ENCODE peak calls at places on chromosomes 7 and 10, in ten cellular contexts. One of them, this sample, is unnamed.

GRCh38 chr10:61897671-61898434 is 3.6 kb upstream of the ARID5B start:
- DNase-seq in RWPE1: peak
- DNase-seq in OCI-M1: peak
- DNase-seq in T-helper 9 cell: no peak
- DNase-seq in NCI-H2029: no peak
- DNase-seq in HEK293T: peak
- DNase-seq in Ammon's horn: peak
- DNase-seq in NCI-H1694: no peak
- DNase-seq in stimulated activated naive CD8-positive, alpha-beta T cell treated with anti-CD3 and anti-CD28 coated beads, Interleukin-15, Interleukin-2, amounts not matched to agents 100 U/mL and 50 U/mL, for 24 hours: no peak
- DNase-seq in activated naive CD4-positive, alpha-beta T cell treated with anti-CD3 and anti-CD28 coated beads, Interleukin-2, amount 10 ng/mL, durations not matched to agents 7 days and 5 days: peak
- DNase-seq in this sample: no peak

GRCh38 chr7:120615703-120616102 is 242.2 kb downstream of the TSPAN12 start:
- DNase-seq in RWPE1: no peak
- DNase-seq in OCI-M1: peak
- DNase-seq in T-helper 9 cell: no peak
- DNase-seq in NCI-H2029: no peak
- DNase-seq in HEK293T: no peak
- DNase-seq in Ammon's horn: no peak
- DNase-seq in NCI-H1694: no peak
- DNase-seq in stimulated activated naive CD8-positive, alpha-beta T cell treated with anti-CD3 and anti-CD28 coated beads, Interleukin-15, Interleukin-2, amounts not matched to agents 100 U/mL and 50 U/mL, for 24 hours: no peak
- DNase-seq in activated naive CD4-positive, alpha-beta T cell treated with anti-CD3 and anti-CD28 coated beads, Interleukin-2, amount 10 ng/mL, durations not matched to agents 7 days and 5 days: no peak
- DNase-seq in this sample: no peak

GRCh38 chr7:28456037-28456436 is 43.7 kb downstream of the CREB5 start:
- DNase-seq in RWPE1: no peak
- DNase-seq in OCI-M1: no peak
- DNase-seq in T-helper 9 cell: no peak
- DNase-seq in NCI-H2029: no peak
- DNase-seq in HEK293T: no peak
- DNase-seq in Ammon's horn: no peak
- DNase-seq in NCI-H1694: no peak
- DNase-seq in stimulated activated naive CD8-positive, alpha-beta T cell treated with anti-CD3 and anti-CD28 coated beads, Interleukin-15, Interleukin-2, amounts not matched to agents 100 U/mL and 50 U/mL, for 24 hours: no peak
- DNase-seq in activated naive CD4-positive, alpha-beta T cell treated with anti-CD3 and anti-CD28 coated beads, Interleukin-2, amount 10 ng/mL, durations not matched to agents 7 days and 5 days: no peak
- DNase-seq in this sample: no peak

GRCh38 chr10:48187713-48188541 is 86.6 kb downstream of the FRMPD2 start:
- DNase-seq in RWPE1: no peak
- DNase-seq in OCI-M1: no peak
- DNase-seq in T-helper 9 cell: no peak
- DNase-seq in NCI-H2029: no peak
- DNase-seq in HEK293T: no peak
- DNase-seq in Ammon's horn: peak
- DNase-seq in NCI-H1694: peak
- DNase-seq in stimulated activated naive CD8-positive, alpha-beta T cell treated with anti-CD3 and anti-CD28 coated beads, Interleukin-15, Interleukin-2, amounts not matched to agents 100 U/mL and 50 U/mL, for 24 hours: no peak
- DNase-seq in activated naive CD4-positive, alpha-beta T cell treated with anti-CD3 and anti-CD28 coated beads, Interleukin-2, amount 10 ng/mL, durations not matched to agents 7 days and 5 days: no peak
- DNase-seq in this sample: peak

GRCh38 chr10:60122190-60122589 is 215.8 kb upstream of the CCDC6 start:
- DNase-seq in RWPE1: no peak
- DNase-seq in OCI-M1: no peak
- DNase-seq in T-helper 9 cell: no peak
- DNase-seq in NCI-H2029: no peak
- DNase-seq in HEK293T: no peak
- DNase-seq in Ammon's horn: no peak
- DNase-seq in NCI-H1694: no peak
- DNase-seq in stimulated activated naive CD8-positive, alpha-beta T cell treated with anti-CD3 and anti-CD28 coated beads, Interleukin-15, Interleukin-2, amounts not matched to agents 100 U/mL and 50 U/mL, for 24 hours: no peak
- DNase-seq in activated naive CD4-positive, alpha-beta T cell treated with anti-CD3 and anti-CD28 coated beads, Interleukin-2, amount 10 ng/mL, durations not matched to agents 7 days and 5 days: no peak
- DNase-seq in this sample: no peak

GRCh38 chr7:84923348-84923747 is 263.5 kb downstream of the SEMA3D start:
- DNase-seq in RWPE1: no peak
- DNase-seq in OCI-M1: no peak
- DNase-seq in T-helper 9 cell: no peak
- DNase-seq in NCI-H2029: no peak
- DNase-seq in HEK293T: no peak
- DNase-seq in Ammon's horn: no peak
- DNase-seq in NCI-H1694: no peak
- DNase-seq in stimulated activated naive CD8-positive, alpha-beta T cell treated with anti-CD3 and anti-CD28 coated beads, Interleukin-15, Interleukin-2, amounts not matched to agents 100 U/mL and 50 U/mL, for 24 hours: no peak
- DNase-seq in activated naive CD4-positive, alpha-beta T cell treated with anti-CD3 and anti-CD28 coated beads, Interleukin-2, amount 10 ng/mL, durations not matched to agents 7 days and 5 days: no peak
- DNase-seq in this sample: no peak

GRCh38 chr10:80090120-80090519 is 11.7 kb downstream of the TMEM254 start:
- DNase-seq in RWPE1: no peak
- DNase-seq in OCI-M1: no peak
- DNase-seq in T-helper 9 cell: no peak
- DNase-seq in NCI-H2029: peak
- DNase-seq in HEK293T: no peak
- DNase-seq in Ammon's horn: no peak
- DNase-seq in NCI-H1694: peak
- DNase-seq in stimulated activated naive CD8-positive, alpha-beta T cell treated with anti-CD3 and anti-CD28 coated beads, Interleukin-15, Interleukin-2, amounts not matched to agents 100 U/mL and 50 U/mL, for 24 hours: no peak
- DNase-seq in activated naive CD4-positive, alpha-beta T cell treated with anti-CD3 and anti-CD28 coated beads, Interleukin-2, amount 10 ng/mL, durations not matched to agents 7 days and 5 days: no peak
- DNase-seq in this sample: no peak

GRCh38 chr10:61898435-61898778 is 3.1 kb upstream of the ARID5B start:
- DNase-seq in RWPE1: no peak
- DNase-seq in OCI-M1: peak
- DNase-seq in T-helper 9 cell: no peak
- DNase-seq in NCI-H2029: no peak
- DNase-seq in HEK293T: no peak
- DNase-seq in Ammon's horn: no peak
- DNase-seq in NCI-H1694: peak
- DNase-seq in stimulated activated naive CD8-positive, alpha-beta T cell treated with anti-CD3 and anti-CD28 coated beads, Interleukin-15, Interleukin-2, amounts not matched to agents 100 U/mL and 50 U/mL, for 24 hours: no peak
- DNase-seq in activated naive CD4-positive, alpha-beta T cell treated with anti-CD3 and anti-CD28 coated beads, Interleukin-2, amount 10 ng/mL, durations not matched to agents 7 days and 5 days: no peak
- DNase-seq in this sample: no peak

GRCh38 chr10:121240011-121240410 is 358.2 kb downstream of the FGFR2 start:
- DNase-seq in RWPE1: peak
- DNase-seq in OCI-M1: no peak
- DNase-seq in T-helper 9 cell: no peak
- DNase-seq in NCI-H2029: no peak
- DNase-seq in HEK293T: no peak
- DNase-seq in Ammon's horn: no peak
- DNase-seq in NCI-H1694: no peak
- DNase-seq in stimulated activated naive CD8-positive, alpha-beta T cell treated with anti-CD3 and anti-CD28 coated beads, Interleukin-15, Interleukin-2, amounts not matched to agents 100 U/mL and 50 U/mL, for 24 hours: no peak
- DNase-seq in activated naive CD4-positive, alpha-beta T cell treated with anti-CD3 and anti-CD28 coated beads, Interleukin-2, amount 10 ng/mL, durations not matched to agents 7 days and 5 days: no peak
- DNase-seq in this sample: no peak